ENCODE peak calls at places on chromosomes 2 and 18, in eight cellular contexts. P, A, M, T, Q, U, S and W are unnamed samples.
A peak's percentile ranks its signal among the peaks of the same experiment; 100 is the strongest.

GRCh38 chr2:240227538-240228428 is 87.3 kb upstream of the OTOS start:
- DNase-seq in T (no peak), U (no peak), S (no peak), M (no peak), A (no peak), Q (no peak), P (no peak), W (no peak)

GRCh38 chr2:237427807-237428506 is 14.0 kb upstream of the COL6A3 start:
- DNase-seq in M (peak; percentile 43), A (no peak), T (no peak), Q (no peak), P (no peak), U (no peak), S (peak; percentile 59), W (no peak)

GRCh38 chr2:168773719-168774521 is 28.5 kb upstream of the NOSTRIN start:
- DNase-seq in U (peak; percentile 18), M (no peak), A (peak; percentile 70), Q (no peak), T (no peak), P (peak; percentile 62), S (no peak), W (no peak)

GRCh38 chr2:128550801-128551416 is 232.2 kb upstream of the HS6ST1 start:
- DNase-seq in Q (no peak), T (no peak), S (no peak), M (no peak), P (no peak), U (no peak), A (no peak), W (no peak)

GRCh38 chr18:30094556-30094955 is 948.0 kb downstream of the DSC3 start:
- DNase-seq in S (no peak), M (no peak), Q (no peak), U (no peak), P (no peak), T (no peak), A (no peak), W (no peak)

GRCh38 chr2:201999289-201999688 is 34.4 kb upstream of the FZD7 start:
- DNase-seq in M (no peak), P (peak; percentile 45), A (peak; percentile 22), U (no peak), Q (no peak), T (no peak), S (no peak), W (no peak)

GRCh38 chr18:65527879-65528633 is 222.8 kb upstream of the CDH7 start:
- DNase-seq in S (no peak), P (no peak), U (no peak), A (no peak), M (no peak), Q (no peak), T (no peak), W (no peak)

GRCh38 chr2:218853766-218854165 is 5.8 kb upstream of the WNT6 start:
- DNase-seq in T (no peak), A (no peak), M (no peak), S (no peak), U (no peak), Q (no peak), P (no peak), W (no peak)

GRCh38 chr18:51266736-51267135 is 69.3 kb upstream of the MEX3C start:
- DNase-seq in M (no peak), P (no peak), T (no peak), U (no peak), Q (no peak), S (no peak), A (no peak), W (no peak)

GRCh38 chr2:218886461-218886947 is 5.9 kb downstream of the WNT10A start:
- DNase-seq in M (no peak), U (no peak), T (no peak), S (no peak), Q (no peak), P (no peak), A (no peak), W (peak; percentile 88)

GRCh38 chr18:51051105-51051712 is 21.2 kb downstream of the SMAD4 start:
- DNase-seq in U (peak; percentile 35), A (peak; percentile 42), Q (peak; percentile 64), T (no peak), P (no peak), M (no peak), S (no peak), W (peak; percentile 6)

GRCh38 chr18:7021994-7022840 is 95.4 kb downstream of the LAMA1 start:
- DNase-seq in S (no peak), Q (no peak), P (no peak), A (peak; percentile 37), U (peak; percentile 13), T (no peak), M (no peak), W (peak; percentile 66)

GRCh38 chr2:46448111-46448510 is 31.3 kb upstream of the TMEM247 start:
- DNase-seq in T (no peak), A (no peak), P (no peak), S (no peak), M (no peak), Q (no peak), U (no peak), W (no peak)

GRCh38 chr2:134836986-134837385 is 1.4 kb upstream of the ACMSD start:
- DNase-seq in U (no peak), T (no peak), A (peak; percentile 66), M (no peak), P (no peak), S (no peak), Q (no peak), W (no peak)

GRCh38 chr2:219401621-219402020 is 13.9 kb upstream of the DNPEP start:
- DNase-seq in S (no peak), A (no peak), Q (no peak), T (no peak), P (no peak), M (no peak), U (no peak), W (no peak)

GRCh38 chr2:219182331-219183150 is 4.5 kb downstream of the RETREG2 start:
- DNase-seq in Q (no peak), S (no peak), P (no peak), U (no peak), M (no peak), A (no peak), T (no peak), W (no peak)

GRCh38 chr2:174331731-174332606 is 2.8 kb upstream of the SP9 start:
- DNase-seq in S (no peak), Q (no peak), U (no peak), A (no peak), P (no peak), T (no peak), M (no peak), W (no peak)

GRCh38 chr2:75098856-75099255 is 100.5 kb downstream of the TACR1 start:
- DNase-seq in P (no peak), U (peak; percentile 56), A (peak; percentile 44), S (no peak), M (no peak), T (no peak), Q (no peak), W (no peak)

GRCh38 chr2:28276076-28276618 is 116.5 kb upstream of the FOSL2 start:
- DNase-seq in M (no peak), U (peak; percentile 96), A (peak; percentile 87), S (no peak), Q (peak; percentile 72), T (no peak), P (no peak), W (no peak)

GRCh38 chr2:203562283-203562682 is 27.2 kb upstream of the RAPH1 start:
- DNase-seq in A (no peak), U (no peak), P (no peak), M (no peak), T (no peak), Q (no peak), S (no peak), W (no peak)

GRCh38 chr18:13612111-13612997 is 114.0 kb downstream of the FAM210A start:
- DNase-seq in S (peak; percentile 64), T (peak; percentile 69), P (no peak), U (no peak), Q (peak; percentile 81), A (peak; percentile 17), M (peak; percentile 71), W (no peak)

GRCh38 chr2:100924520-100925451 is 77.3 kb upstream of the RPL31 start:
- DNase-seq in P (peak; percentile 65), Q (no peak), U (peak; percentile 59), M (peak; percentile 22), T (no peak), A (peak; percentile 73), S (no peak), W (no peak)

GRCh38 chr18:48804856-48805610 is 145.7 kb downstream of the SMAD7 start:
- DNase-seq in P (peak; percentile 19), U (no peak), S (no peak), A (no peak), T (peak; percentile 6), M (no peak), Q (no peak), W (no peak)

GRCh38 chr2:204110250-204111183 is 174.0 kb downstream of the ICOS start:
- DNase-seq in Q (no peak), M (peak; percentile 42), A (peak; percentile 48), S (peak; percentile 15), U (peak; percentile 77), T (no peak), P (peak; percentile 35), W (no peak)

GRCh38 chr2:134275058-134275862 is 21.4 kb downstream of the MGAT5 start:
- DNase-seq in U (no peak), M (no peak), P (no peak), S (no peak), A (no peak), Q (no peak), T (peak; percentile 54), W (no peak)

GRCh38 chr18:29191263-29191662 is 1014.3 kb upstream of the CDH2 start:
- DNase-seq in S (no peak), U (no peak), Q (no peak), M (no peak), T (no peak), P (no peak), A (peak; percentile 47), W (no peak)

GRCh38 chr18:46335551-46336059 is 231.4 kb downstream of the HAUS1 start:
- DNase-seq in T (no peak), P (no peak), U (no peak), Q (no peak), M (no peak), S (no peak), A (no peak), W (no peak)

GRCh38 chr2:214543386-214543955 is 132.6 kb downstream of the VWC2L start:
- DNase-seq in T (no peak), S (no peak), U (peak; percentile 62), P (no peak), M (no peak), Q (no peak), A (no peak), W (no peak)

GRCh38 chr2:205721057-205721767 is 38.9 kb downstream of the NRP2 start:
- DNase-seq in M (no peak), P (no peak), Q (no peak), A (no peak), T (no peak), U (no peak), S (no peak), W (no peak)

GRCh38 chr2:188294547-188294946 is 2.9 kb downstream of the GULP1 start:
- DNase-seq in P (no peak), Q (no peak), U (no peak), A (no peak), M (no peak), S (no peak), T (no peak), W (no peak)